ENCODE peak calls at places on chromosome 3, in eight cellular contexts. X is HepG2, S is sigmoid colon, H is ovary, L is suprapubic skin, P is A549, U is transverse colon, W is K562. Y is an unnamed sample.

GRCh38 chr3:45571969-45572368 is 22.6 kb upstream of the LIMD1 start:
- DNase-seq in W (no peak), H (no peak), S (peak), U (no peak), P (no peak), L (no peak), X (no peak), Y (no peak)

GRCh38 chr3:10376353-10376752 is 55.4 kb upstream of the SEC13 start:
- DNase-seq in L (no peak), W (no peak), X (no peak), U (no peak), H (no peak), S (no peak), P (no peak), Y (no peak)

GRCh38 chr3:117661636-117662095 is 952.1 kb downstream of the TUSC7 start:
- DNase-seq in X (no peak), H (no peak), L (no peak), U (no peak), W (no peak), S (no peak), P (no peak), Y (no peak)

GRCh38 chr3:134903840-134904239 is 108.8 kb downstream of the EPHB1 start:
- DNase-seq in P (no peak), L (peak), U (no peak), X (no peak), S (no peak), W (no peak), H (no peak), Y (no peak)

GRCh38 chr3:13210221-13210975 is 137.2 kb upstream of the IQSEC1 start:
- DNase-seq in S (no peak), L (no peak), H (no peak), X (no peak), U (no peak), P (no peak), W (no peak), Y (no peak)

GRCh38 chr3:192409203-192409837 is 318.0 kb downstream of the FGF12 start:
- DNase-seq in U (no peak), X (no peak), L (no peak), S (peak), P (peak), W (no peak), H (peak), Y (no peak)

GRCh38 chr3:194687638-194688206 is 2.0 kb downstream of the FAM43A start:
- DNase-seq in S (peak), X (no peak), H (peak), P (peak), L (peak), W (no peak), U (peak), Y (no peak)

GRCh38 chr3:10775828-10776227 is 40.2 kb upstream of the SLC6A11 start:
- DNase-seq in S (no peak), L (no peak), U (no peak), W (no peak), X (no peak), P (no peak), H (no peak), Y (peak)

GRCh38 chr3:125512135-125512920 is 7.7 kb downstream of the SNX4 start:
- DNase-seq in X (no peak), W (peak), S (no peak), U (no peak), L (no peak), H (no peak), P (no peak), Y (no peak)

GRCh38 chr3:23263796-23264195 is 60.7 kb downstream of the UBE2E2 start:
- DNase-seq in U (no peak), L (no peak), X (no peak), W (no peak), S (no peak), H (no peak), P (peak), Y (no peak)

GRCh38 chr3:178420033-178420432 is 116.2 kb upstream of the KCNMB2 start:
- DNase-seq in H (no peak), U (no peak), S (no peak), L (no peak), P (no peak), W (no peak), X (no peak), Y (no peak)

GRCh38 chr3:12154151-12154550 is 4.6 kb downstream of the TIMP4 start:
- DNase-seq in L (no peak), S (no peak), U (no peak), W (no peak), H (no peak), X (no peak), P (no peak), Y (no peak)

GRCh38 chr3:140695361-140696061 is 17.6 kb downstream of the TRIM42 start:
- DNase-seq in P (no peak), W (no peak), H (no peak), X (no peak), L (no peak), U (no peak), S (no peak), Y (peak)

GRCh38 chr3:195853930-195854478 is 42.3 kb upstream of the MUC4 start:
- DNase-seq in U (no peak), X (no peak), S (no peak), H (no peak), W (no peak), P (no peak), L (no peak), Y (no peak)

GRCh38 chr3:104291437-104291851 is 1075.3 kb upstream of the ALCAM start:
- DNase-seq in H (no peak), S (no peak), W (no peak), X (no peak), U (no peak), L (no peak), P (no peak), Y (no peak)

GRCh38 chr3:64164309-64164708 is 61.0 kb downstream of the PRICKLE2 start:
- DNase-seq in X (no peak), S (no peak), U (no peak), H (no peak), W (no peak), P (no peak), L (no peak), Y (no peak)
- TF ChIP-seq EP300 in X (no peak), S (no peak), U (no peak), H (no peak), W (no peak), P (no peak), L (no peak), Y (no peak)

DNA sequence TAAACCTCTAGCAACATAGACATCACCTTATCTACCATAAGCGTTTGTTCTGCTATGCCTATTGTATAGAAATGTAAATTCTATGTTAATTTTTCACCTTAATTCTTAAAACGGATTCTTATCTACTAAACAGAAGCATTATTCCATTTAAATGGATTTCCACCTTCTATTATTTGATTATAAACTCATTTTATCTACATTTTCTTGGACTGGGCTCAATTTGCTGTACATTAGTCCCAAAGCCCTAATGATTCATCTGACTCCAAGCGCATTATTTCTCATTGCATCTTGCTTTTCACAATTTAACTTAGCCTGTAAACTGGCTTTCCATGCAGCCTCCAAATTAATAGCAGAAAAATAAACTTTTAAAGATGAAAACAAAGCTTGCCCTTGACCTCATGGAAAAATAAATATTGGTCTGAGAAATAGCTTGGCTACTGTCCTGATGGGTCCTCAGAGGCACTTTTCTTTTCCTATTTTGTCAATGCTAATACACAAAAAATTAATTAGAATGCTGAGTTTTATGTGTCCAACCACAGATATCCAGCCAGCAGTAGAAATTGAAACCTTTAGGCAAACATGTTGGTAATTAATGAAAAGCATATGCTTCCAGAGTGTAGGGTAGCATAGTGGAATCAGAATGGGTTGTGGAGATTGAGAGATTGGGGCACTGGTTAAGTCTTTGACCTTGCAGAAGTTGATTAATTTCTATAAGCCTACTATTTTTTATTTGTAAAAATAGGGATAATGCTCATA is 81.4 kb upstream of the CFAP20DC start:
- DNase-seq in P (no peak), X (no peak), H (no peak), S (no peak), W (no peak), U (no peak), L (no peak), Y (no peak)
- TF ChIP-seq EP300 in P (no peak), X (no peak), H (no peak), S (no peak), W (no peak), U (no peak), L (no peak), Y (no peak)

GRCh38 chr3:197029511-197030167 is at the start of gene MELTF:
- DNase-seq in S (no peak), U (peak), W (peak), P (peak), H (peak), L (peak), X (peak), Y (no peak)
- TF ChIP-seq EP300 in S (no peak), U (no peak), W (no peak), P (no peak), H (no peak), L (no peak), X (no peak), Y (no peak)

GRCh38 chr3:149501524-149501923 is 27.0 kb downstream of the TM4SF4 start:
- DNase-seq in U (no peak), S (no peak), L (no peak), X (no peak), P (no peak), H (no peak), W (no peak), Y (no peak)
- TF ChIP-seq EP300 in U (no peak), S (no peak), L (no peak), X (no peak), P (no peak), H (no peak), W (no peak), Y (no peak)

GRCh38 chr3:119600732-119601131 is 3.0 kb downstream of the PLA1A start:
- DNase-seq in H (no peak), X (no peak), S (no peak), U (no peak), W (peak), P (no peak), L (no peak), Y (no peak)
- TF ChIP-seq EP300 in H (no peak), X (no peak), S (no peak), U (no peak), W (no peak), P (no peak), L (no peak), Y (no peak)

GRCh38 chr3:131033480-131034080 is 6.9 kb downstream of the NEK11 start:
- DNase-seq in S (no peak), H (no peak), X (peak), P (peak), L (no peak), U (no peak), W (peak), Y (no peak)

GRCh38 chr3:131036200-131036816 is 9.6 kb downstream of the NEK11 start:
- DNase-seq in H (no peak), X (no peak), U (no peak), W (no peak), S (no peak), L (no peak), P (no peak), Y (no peak)

GRCh38 chr3:131028844-131029243 is 2.2 kb downstream of the NEK11 start:
- DNase-seq in P (no peak), W (no peak), S (no peak), U (no peak), X (no peak), H (no peak), L (no peak), Y (no peak)

GRCh38 chr3:131026321-131027151 is at the start of the genes ASTE1 and NEK11:
- DNase-seq in L (peak), U (peak), X (peak), H (peak), S (peak), P (peak), W (peak), Y (peak)

DNA sequence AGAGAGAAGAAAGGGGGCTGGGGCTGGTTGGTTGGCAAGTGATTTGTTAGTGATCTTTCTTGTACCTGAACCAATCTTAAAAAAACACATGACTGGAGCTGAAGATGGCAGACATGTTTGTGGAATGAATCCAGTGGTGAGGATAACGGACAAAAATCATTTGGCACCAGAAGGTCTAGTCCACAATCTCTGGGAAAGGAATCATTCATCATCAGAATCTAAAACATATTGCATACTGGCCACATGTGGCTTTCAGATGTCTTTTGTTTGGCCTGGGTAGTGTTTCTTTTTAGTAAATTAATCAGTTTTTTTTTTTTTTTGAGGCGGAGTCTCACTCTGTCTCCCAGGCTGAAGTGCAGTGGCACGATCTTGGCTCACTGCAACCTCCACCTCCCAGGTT is 5.0 kb downstream of the NEK11 start:
- DNase-seq in U (no peak), W (no peak), H (no peak), X (no peak), S (no peak), L (no peak), P (no peak), Y (no peak)
- TF ChIP-seq EP300 in U (no peak), W (no peak), H (no peak), X (no peak), S (no peak), L (no peak), P (no peak), Y (no peak)

GRCh38 chr3:180409170-180409569 is 192.8 kb upstream of the TTC14 start:
- DNase-seq in L (no peak), H (no peak), W (no peak), P (no peak), U (no peak), X (no peak), S (no peak), Y (no peak)
- TF ChIP-seq EP300 in L (no peak), H (no peak), W (no peak), P (no peak), U (no peak), X (no peak), S (no peak), Y (no peak)

Y was measured in esophagus muscularis mucosa.